ENCODE peak calls at places on chromosomes 2 and 18, in four cellular contexts. U is K562, V is HepG2, Q is GM12878. P is an unnamed sample.

GRCh38 chr2:11368059-11368572 is 23.7 kb upstream of the ROCK2 start:
- DNase-seq in U (no peak), V (no peak), Q (no peak), P (no peak)

GRCh38 chr2:220081171-220081570 is 453.7 kb downstream of the SLC4A3 start:
- DNase-seq in U (no peak), V (no peak), Q (no peak), P (no peak)

GRCh38 chr2:119255760-119256573 is 32.3 kb downstream of the STEAP3 start:
- DNase-seq in U (no peak), V (peak; percentile 38), Q (no peak), P (no peak)

GRCh38 chr2:223306371-223306770 is 254.4 kb downstream of the KCNE4 start:
- DNase-seq in U (no peak), V (peak; percentile 9), Q (no peak), P (peak; percentile 44)

GRCh38 chr2:189799531-189799930 is 15.3 kb downstream of the PMS1 start:
- DNase-seq in U (no peak), V (no peak), Q (no peak), P (no peak)

GRCh38 chr18:79434611-79435010 is 38.9 kb downstream of the NFATC1 start:
- DNase-seq in U (no peak), V (no peak), Q (no peak), P (no peak)

GRCh38 chr2:33104726-33105125 is 158.0 kb downstream of the LTBP1 start:
- DNase-seq in U (peak; percentile 33), V (no peak), Q (no peak), P (no peak)

GRCh38 chr2:135819211-135819610 is 17.8 kb downstream of the LCT start:
- DNase-seq in U (peak; percentile 41), V (peak; percentile 29), Q (no peak), P (peak; percentile 47)

GRCh38 chr18:34128436-34128835 is 96.3 kb downstream of the NOL4 start:
- DNase-seq in U (no peak), V (no peak), Q (no peak), P (no peak)

GRCh38 chr18:68426731-68427315 is 288.1 kb downstream of the TMX3 start:
- DNase-seq in U (no peak), V (no peak), Q (no peak), P (no peak)

GRCh38 chr2:204687776-204688175 is 142.5 kb downstream of the PARD3B start:
- DNase-seq in U (no peak), V (no peak), Q (no peak), P (no peak)

GRCh38 chr2:191847764-191848163 is 876 bp upstream of the CAVIN2 start:
- DNase-seq in U (no peak), V (no peak), Q (no peak), P (no peak)

GRCh38 chr18:74944676-74945075 is 264.3 kb downstream of the PTGR3 start:
- DNase-seq in U (no peak), V (no peak), Q (no peak), P (no peak)

GRCh38 chr2:241762933-241763369 is 13.7 kb upstream of the GAL3ST2 start:
- DNase-seq in U (peak; percentile 37), V (no peak), Q (peak; percentile 21), P (no peak)

GRCh38 chr2:168686485-168687191 is 115.8 kb upstream of the NOSTRIN start:
- DNase-seq in U (no peak), V (no peak), Q (no peak), P (no peak)

GRCh38 chr2:137947714-137948336 is 16.4 kb upstream of the HNMT start:
- DNase-seq in U (peak; percentile 67), V (peak; percentile 79), Q (no peak), P (peak; percentile 67)

GRCh38 chr2:152054593-152054992 is 44.3 kb downstream of the CACNB4 start:
- DNase-seq in U (no peak), V (no peak), Q (no peak), P (no peak)

GRCh38 chr2:168210898-168211570 is 36.4 kb downstream of the STK39 start:
- DNase-seq in U (no peak), V (peak; percentile 88), Q (no peak), P (no peak)

GRCh38 chr18:78620326-78620725 is 359.3 kb upstream of the SALL3 start:
- DNase-seq in U (no peak), V (no peak), Q (no peak), P (no peak)

GRCh38 chr2:95344208-95344570 is 47.0 kb downstream of the KCNIP3 start:
- DNase-seq in U (no peak), V (no peak), Q (no peak), P (no peak)

GRCh38 chr2:60488291-60488690 is 65.2 kb downstream of the BCL11A start:
- DNase-seq in U (no peak), V (no peak), Q (no peak), P (no peak)

GRCh38 chr2:162945785-162946184 is 107.2 kb upstream of the KCNH7 start:
- DNase-seq in U (no peak), V (no peak), Q (no peak), P (no peak)

GRCh38 chr2:98637401-98638144 is 29.2 kb downstream of the UNC50 start:
- DNase-seq in U (no peak), V (no peak), Q (peak; percentile 67), P (no peak)

GRCh38 chr2:233053928-233054774 is 6.0 kb upstream of the INPP5D start:
- DNase-seq in U (peak; percentile 83), V (peak; percentile 43), Q (no peak), P (peak; percentile 88)

GRCh38 chr2:45651415-45652089 is at the start of gene PRKCE:
- DNase-seq in U (no peak), V (no peak), Q (no peak), P (peak; percentile 51)

GRCh38 chr2:101710036-101710689 is 12.7 kb downstream of the MAP4K4 start:
- DNase-seq in U (no peak), V (no peak), Q (no peak), P (no peak)

GRCh38 chr2:197248001-197248401 is 62.6 kb downstream of the ANKRD44 start:
- DNase-seq in U (no peak), V (no peak), Q (no peak), P (no peak)

GRCh38 chr2:32005371-32005976 is 5.3 kb downstream of the MEMO1 start:
- DNase-seq in U (no peak), V (no peak), Q (no peak), P (no peak)

GRCh38 chr2:86489542-86489941 is 48.4 kb downstream of the KDM3A start:
- DNase-seq in U (no peak), V (no peak), Q (no peak), P (no peak)

GRCh38 chr2:16293398-16293797 is 353.0 kb downstream of the MYCN start:
- DNase-seq in U (no peak), V (no peak), Q (no peak), P (no peak)

GRCh38 chr18:2980607-2980923 is 32.4 kb downstream of the LPIN2 start:
- DNase-seq in U (no peak), V (no peak), Q (no peak), P (no peak)

GRCh38 chr2:85393836-85394235 is 16.3 kb downstream of the CAPG start:
- DNase-seq in U (no peak), V (no peak), Q (no peak), P (no peak)

GRCh38 chr2:20179755-20180594 is 45.0 kb downstream of the SDC1 start:
- DNase-seq in U (peak; percentile 47), V (peak; percentile 88), Q (no peak), P (peak; percentile 75)

GRCh38 chr18:70390366-70391090 is 101.7 kb downstream of the SOCS6 start:
- DNase-seq in U (no peak), V (no peak), Q (no peak), P (no peak)

GRCh38 chr2:67259581-67260347 is 137.4 kb upstream of the ETAA1 start:
- DNase-seq in U (no peak), V (no peak), Q (no peak), P (no peak)
- TF ChIP-seq CREM in U (no peak), V (no peak), Q (no peak), P (no peak)

DNA sequence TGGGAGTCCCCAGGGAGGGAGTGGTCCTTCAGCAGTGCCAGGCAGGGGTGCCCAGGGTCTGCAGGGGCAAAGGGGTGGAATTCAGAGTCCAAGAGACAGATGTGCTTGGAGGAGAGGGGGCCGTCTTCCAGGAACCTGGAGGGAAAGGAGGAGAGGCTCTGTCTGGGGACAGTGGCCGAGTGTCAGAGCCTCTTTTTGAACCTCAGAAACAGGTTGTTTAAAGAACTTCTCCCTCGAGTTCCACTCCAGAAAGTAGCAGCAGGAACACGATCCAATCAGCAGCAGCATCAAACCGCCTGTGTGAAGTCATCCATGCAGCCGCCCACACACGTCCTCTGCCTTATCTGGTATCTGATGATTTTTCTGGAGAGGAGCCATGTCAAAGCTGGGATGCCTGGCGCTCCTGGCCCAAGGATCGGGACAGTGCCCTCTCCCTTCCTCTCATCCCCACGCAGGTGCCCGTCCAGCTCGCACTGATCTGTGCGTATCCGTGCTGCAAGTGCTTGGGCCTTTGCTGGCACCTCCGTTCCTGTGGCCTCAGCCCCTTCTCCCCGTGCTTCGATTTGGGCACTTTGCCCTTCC is 205.1 kb downstream of the NDUFA10 start:
- DNase-seq in U (no peak), V (no peak), Q (no peak), P (no peak)
- TF ChIP-seq CREM in U (no peak), V (no peak), Q (no peak), P (no peak)

GRCh38 chr2:235594041-235594440 is 100.2 kb downstream of the AGAP1 start:
- DNase-seq in U (peak; percentile 30), V (peak; percentile 80), Q (no peak), P (no peak)

GRCh38 chr2:235597081-235597615 is 103.3 kb downstream of the AGAP1 start:
- DNase-seq in U (no peak), V (no peak), Q (no peak), P (no peak)

GRCh38 chr2:235594964-235595363 is 101.1 kb downstream of the AGAP1 start:
- DNase-seq in U (no peak), V (no peak), Q (no peak), P (no peak)

GRCh38 chr2:235596272-235596671 is 102.4 kb downstream of the AGAP1 start:
- DNase-seq in U (no peak), V (no peak), Q (no peak), P (no peak)

GRCh38 chr2:235595420-235596010 is 101.7 kb downstream of the AGAP1 start:
- DNase-seq in U (peak; percentile 49), V (peak; percentile 68), Q (no peak), P (peak; percentile 79)
- TF ChIP-seq CREM in U (no peak), V (no peak), Q (no peak), P (no peak)

GRCh38 chr18:49898421-49898820 is 85.1 kb upstream of the ACAA2 start:
- DNase-seq in U (peak; percentile 29), V (peak; percentile 43), Q (no peak), P (peak; percentile 62)
- TF ChIP-seq CREM in U (peak; percentile 24), V (no peak), Q (peak; percentile 41), P (no peak)

GRCh38 chr2:206250041-206250897 is 24.2 kb upstream of the ZDBF2 start:
- DNase-seq in U (no peak), V (no peak), Q (no peak), P (peak; percentile 67)
- TF ChIP-seq CREM in U (no peak), V (no peak), Q (no peak), P (no peak)

GRCh38 chr2:2586068-2586776 is 255.1 kb upstream of the MYT1L start:
- DNase-seq in U (no peak), V (no peak), Q (no peak), P (no peak)

GRCh38 chr2:2579814-2580213 is 248.7 kb upstream of the MYT1L start:
- DNase-seq in U (no peak), V (no peak), Q (no peak), P (no peak)

GRCh38 chr2:2580341-2580740 is 249.3 kb upstream of the MYT1L start:
- DNase-seq in U (no peak), V (no peak), Q (no peak), P (no peak)

GRCh38 chr2:2581331-2582159 is 250.5 kb upstream of the MYT1L start:
- DNase-seq in U (no peak), V (no peak), Q (no peak), P (no peak)

GRCh38 chr2:2582998-2583545 is 252.0 kb upstream of the MYT1L start:
- DNase-seq in U (no peak), V (no peak), Q (no peak), P (no peak)
- TF ChIP-seq CREM in U (no peak), V (no peak), Q (no peak), P (no peak)

P was measured in WTC11.